ENCODE peak calls at places on chromosomes 3 and 15, in four cellular contexts. One of them, this sample, is unnamed.

GRCh38 chr3:127886276-127886862 is 28.7 kb upstream of the KBTBD12 start:
- DNase-seq in kidney tubule cell: no peak
- DNase-seq in astrocyte of the hippocampus: no peak
- DNase-seq in AG10803: no peak
- DNase-seq in this sample: no peak

GRCh38 chr3:177590826-177591225 is 393.5 kb upstream of the TBL1XR1 start:
- DNase-seq in kidney tubule cell: no peak
- DNase-seq in astrocyte of the hippocampus: no peak
- DNase-seq in AG10803: no peak
- DNase-seq in this sample: peak

GRCh38 chr3:185337231-185337816 is 25.6 kb upstream of the MAP3K13 start:
- DNase-seq in kidney tubule cell: peak
- DNase-seq in astrocyte of the hippocampus: no peak
- DNase-seq in AG10803: no peak
- DNase-seq in this sample: no peak

GRCh38 chr3:187913617-187914033 is 168.4 kb upstream of the BCL6 start:
- DNase-seq in kidney tubule cell: peak
- DNase-seq in astrocyte of the hippocampus: peak
- DNase-seq in AG10803: no peak
- DNase-seq in this sample: peak

GRCh38 chr3:48475188-48475587 is 28.7 kb downstream of the ATRIP start:
- DNase-seq in kidney tubule cell: no peak
- DNase-seq in astrocyte of the hippocampus: no peak
- DNase-seq in AG10803: no peak
- DNase-seq in this sample: no peak

GRCh38 chr15:74995779-74996765 is 709 bp downstream of the SCAMP5 start:
- DNase-seq in kidney tubule cell: no peak
- DNase-seq in astrocyte of the hippocampus: peak
- DNase-seq in AG10803: no peak
- DNase-seq in this sample: no peak

GRCh38 chr3:14911651-14912050 is 35.7 kb upstream of the NR2C2 start:
- DNase-seq in kidney tubule cell: no peak
- DNase-seq in astrocyte of the hippocampus: no peak
- DNase-seq in AG10803: no peak
- DNase-seq in this sample: no peak

GRCh38 chr3:134860141-134860540 is 65.1 kb downstream of the EPHB1 start:
- DNase-seq in kidney tubule cell: no peak
- DNase-seq in astrocyte of the hippocampus: no peak
- DNase-seq in AG10803: no peak
- DNase-seq in this sample: no peak

GRCh38 chr15:79004336-79004735 is 59.5 kb upstream of the CTSH start:
- DNase-seq in kidney tubule cell: peak
- DNase-seq in astrocyte of the hippocampus: peak
- DNase-seq in AG10803: peak
- DNase-seq in this sample: peak

GRCh38 chr15:101641134-101641764 is 10.9 kb downstream of the TM2D3 start:
- DNase-seq in kidney tubule cell: peak
- DNase-seq in astrocyte of the hippocampus: peak
- DNase-seq in AG10803: peak
- DNase-seq in this sample: peak

GRCh38 chr3:148175215-148175614 is 522.5 kb upstream of the AGTR1 start:
- DNase-seq in kidney tubule cell: no peak
- DNase-seq in astrocyte of the hippocampus: peak
- DNase-seq in AG10803: peak
- DNase-seq in this sample: peak

GRCh38 chr15:36883705-36884355 is 216.5 kb downstream of the MEIS2 start:
- DNase-seq in kidney tubule cell: peak
- DNase-seq in astrocyte of the hippocampus: peak
- DNase-seq in AG10803: peak
- DNase-seq in this sample: peak

GRCh38 chr3:142117052-142117451 is 32.3 kb downstream of the TFDP2 start:
- DNase-seq in kidney tubule cell: peak
- DNase-seq in astrocyte of the hippocampus: peak
- DNase-seq in AG10803: no peak
- DNase-seq in this sample: peak

GRCh38 chr3:179929091-179929529 is 107.6 kb downstream of the PEX5L start:
- DNase-seq in kidney tubule cell: peak
- DNase-seq in astrocyte of the hippocampus: peak
- DNase-seq in AG10803: peak
- DNase-seq in this sample: peak

GRCh38 chr3:76107935-76108570 is 322.7 kb upstream of the ZNF717 start:
- DNase-seq in kidney tubule cell: peak
- DNase-seq in astrocyte of the hippocampus: peak
- DNase-seq in AG10803: peak
- DNase-seq in this sample: peak

GRCh38 chr3:157958471-157958870 is 147.7 kb downstream of the SHOX2 start:
- DNase-seq in kidney tubule cell: no peak
- DNase-seq in astrocyte of the hippocampus: no peak
- DNase-seq in AG10803: no peak
- DNase-seq in this sample: no peak

GRCh38 chr3:3068358-3068881 is 41.8 kb downstream of the IL5RA start:
- DNase-seq in kidney tubule cell: no peak
- DNase-seq in astrocyte of the hippocampus: no peak
- DNase-seq in AG10803: no peak
- DNase-seq in this sample: no peak

GRCh38 chr3:114519415-114519814 is 225.6 kb downstream of the TIGIT start:
- DNase-seq in kidney tubule cell: peak
- DNase-seq in astrocyte of the hippocampus: peak
- DNase-seq in AG10803: peak
- DNase-seq in this sample: peak

GRCh38 chr3:179321585-179322322 is 1.1 kb upstream of the ZNF639 start:
- DNase-seq in kidney tubule cell: peak
- DNase-seq in astrocyte of the hippocampus: peak
- DNase-seq in AG10803: peak
- DNase-seq in this sample: peak

GRCh38 chr3:62096521-62096920 is 276.8 kb downstream of the FEZF2 start:
- DNase-seq in kidney tubule cell: no peak
- DNase-seq in astrocyte of the hippocampus: no peak
- DNase-seq in AG10803: no peak
- DNase-seq in this sample: no peak

GRCh38 chr15:23416349-23417276 is 30.4 kb downstream of the GOLGA6L2 start:
- DNase-seq in kidney tubule cell: no peak
- DNase-seq in astrocyte of the hippocampus: no peak
- DNase-seq in AG10803: no peak
- DNase-seq in this sample: no peak

GRCh38 chr3:114446605-114447004 is 152.8 kb downstream of the TIGIT start:
- DNase-seq in kidney tubule cell: no peak
- DNase-seq in astrocyte of the hippocampus: peak
- DNase-seq in AG10803: no peak
- DNase-seq in this sample: no peak

GRCh38 chr3:127450331-127450730 is 140.2 kb downstream of the TPRA1 start:
- DNase-seq in kidney tubule cell: no peak
- DNase-seq in astrocyte of the hippocampus: no peak
- DNase-seq in AG10803: no peak
- DNase-seq in this sample: no peak

GRCh38 chr3:157115069-157116006 is 44.6 kb downstream of the CCNL1 start:
- DNase-seq in kidney tubule cell: peak
- DNase-seq in astrocyte of the hippocampus: no peak
- DNase-seq in AG10803: no peak
- DNase-seq in this sample: no peak

GRCh38 chr15:73127302-73127936 is 75.2 kb downstream of the NEO1 start:
- DNase-seq in kidney tubule cell: peak
- DNase-seq in astrocyte of the hippocampus: peak
- DNase-seq in AG10803: peak
- DNase-seq in this sample: peak

GRCh38 chr3:101695779-101696372 is 9.4 kb upstream of the RPL24 start:
- DNase-seq in kidney tubule cell: peak
- DNase-seq in astrocyte of the hippocampus: peak
- DNase-seq in AG10803: peak
- DNase-seq in this sample: peak

GRCh38 chr3:40681658-40682055 is 156.9 kb downstream of the ZNF621 start:
- DNase-seq in kidney tubule cell: peak
- DNase-seq in astrocyte of the hippocampus: no peak
- DNase-seq in AG10803: no peak
- DNase-seq in this sample: no peak

GRCh38 chr15:75171408-75171807 is 30.3 kb upstream of the C15orf39 start:
- DNase-seq in kidney tubule cell: peak
- DNase-seq in astrocyte of the hippocampus: peak
- DNase-seq in AG10803: peak
- DNase-seq in this sample: peak

GRCh38 chr3:120555661-120556509 is 40.3 kb upstream of the NDUFB4 start:
- DNase-seq in kidney tubule cell: no peak
- DNase-seq in astrocyte of the hippocampus: no peak
- DNase-seq in AG10803: no peak
- DNase-seq in this sample: no peak

GRCh38 chr3:81406318-81406717 is 355.1 kb downstream of the GBE1 start:
- DNase-seq in kidney tubule cell: no peak
- DNase-seq in astrocyte of the hippocampus: no peak
- DNase-seq in AG10803: no peak
- DNase-seq in this sample: no peak

GRCh38 chr3:196868297-196868661 is 559 bp downstream of the SENP5 start:
- DNase-seq in kidney tubule cell: peak
- DNase-seq in astrocyte of the hippocampus: no peak
- DNase-seq in AG10803: peak
- DNase-seq in this sample: no peak

GRCh38 chr15:28977377-28978010 is 91.7 kb downstream of the APBA2 start:
- DNase-seq in kidney tubule cell: peak
- DNase-seq in astrocyte of the hippocampus: peak
- DNase-seq in AG10803: peak
- DNase-seq in this sample: peak

GRCh38 chr3:129039271-129040038 is 21.1 kb upstream of the GP9 start:
- DNase-seq in kidney tubule cell: peak
- DNase-seq in astrocyte of the hippocampus: peak
- DNase-seq in AG10803: no peak
- DNase-seq in this sample: no peak